ENCODE peak calls at places on chromosomes 1 and 21, in six cellular contexts. I is cerebellum; X is WTC11; K is activated CD4-positive, alpha-beta T cell treated with anti-CD3 and anti-CD28 coated beads, Interleukin-2, amount 50 U/mL, for 48 hours; W is tibial artery; Y is neural crest cell. T is an unnamed sample.

GRCh38 chr1:17606826-17607440 is 67.4 kb downstream of the ARHGEF10L start:
- DNase-seq in I (peak; percentile 71), X (peak; percentile 88), K (peak; percentile 69), W (peak; percentile 79), Y (peak; percentile 84), T (peak; percentile 45)

GRCh38 chr1:63917571-63918394 is 144.0 kb downstream of the ROR1 start:
- DNase-seq in I (peak; percentile 51), X (peak; percentile 78), K (peak; percentile 21), W (no peak), Y (no peak), T (peak; percentile 17)

GRCh38 chr1:207938016-207938415 is 27.1 kb upstream of the CD34 start:
- DNase-seq in I (no peak), X (no peak), K (no peak), W (no peak), Y (no peak), T (no peak)

GRCh38 chr1:156001021-156001681 is 19.6 kb downstream of the SSR2 start:
- DNase-seq in I (no peak), X (no peak), K (no peak), W (no peak), Y (no peak), T (no peak)

GRCh38 chr1:147598631-147599361 is 57.5 kb downstream of the BCL9 start:
- DNase-seq in I (peak; percentile 35), X (peak; percentile 63), K (peak; percentile 32), W (peak; percentile 38), Y (peak; percentile 55), T (peak; percentile 54)

GRCh38 chr1:163295949-163296348 is 25.8 kb upstream of the NUF2 start:
- DNase-seq in I (no peak), X (no peak), K (no peak), W (no peak), Y (no peak), T (no peak)

GRCh38 chr21:42063206-42063577 is 7.9 kb upstream of the UMODL1 start:
- DNase-seq in I (no peak), X (no peak), K (no peak), W (no peak), Y (no peak), T (peak; percentile 29)

GRCh38 chr1:185973645-185974044 is 239.5 kb downstream of the HMCN1 start:
- DNase-seq in I (no peak), X (no peak), K (no peak), W (no peak), Y (no peak), T (no peak)

GRCh38 chr1:1178794-1179331 is 5.2 kb downstream of the TTLL10 start:
- DNase-seq in I (no peak), X (peak; percentile 7), K (no peak), W (no peak), Y (no peak), T (no peak)

GRCh38 chr1:13754003-13754402 is 54.0 kb downstream of the PRDM2 start:
- DNase-seq in I (no peak), X (no peak), K (no peak), W (no peak), Y (no peak), T (no peak)

GRCh38 chr21:31880816-31881215 is 8.0 kb downstream of the HUNK start:
- DNase-seq in I (no peak), X (no peak), K (no peak), W (no peak), Y (no peak), T (no peak)

GRCh38 chr1:34367954-34368353 is 191.2 kb downstream of the C1orf94 start:
- DNase-seq in I (no peak), X (no peak), K (no peak), W (no peak), Y (no peak), T (no peak)

GRCh38 chr1:35560256-35561225 is 2.9 kb downstream of the NCDN start:
- DNase-seq in I (peak; percentile 63), X (no peak), K (no peak), W (no peak), Y (no peak), T (no peak)

T was measured in activated naive CD8-positive, alpha-beta T cell treated with anti-CD3 and anti-CD28 coated beads for 36 hours.